ENCODE peak calls at places on chromosomes 5 and 9, in ten cellular contexts. D is Peyer's patch; Q is tibial artery; P is ascending aorta; E is cardiac muscle cell; J is hepatocyte; H is CD8-positive, alpha-beta T cell; L is astrocyte; Y is aorta; B is mesenchymal stem cell. Z is an unnamed sample.

GRCh38 chr9:26112724-26113123 is 434.5 kb upstream of the TUSC1 start:
- DNase-seq in D (no peak), Q (no peak), P (no peak), E (no peak), J (no peak), H (no peak), L (peak; percentile 16), Y (no peak), B (no peak), Z (no peak)

GRCh38 chr9:89753472-89754055 is 148.8 kb downstream of the GADD45G start:
- DNase-seq in D (no peak), Q (no peak), P (no peak), E (no peak), J (no peak), H (no peak), L (no peak), Y (no peak), B (no peak), Z (no peak)

GRCh38 chr5:175444060-175444904 is at the start of gene DRD1:
- DNase-seq in D (no peak), Q (no peak), P (no peak), E (peak; percentile 78), J (peak; percentile 77), H (peak; percentile 2), L (peak; percentile 33), Y (peak; percentile 56), B (peak; percentile 12), Z (peak; percentile 35)

GRCh38 chr5:120062515-120062917 is 401.6 kb upstream of the PRR16 start:
- DNase-seq in D (no peak), Q (no peak), P (no peak), E (no peak), J (no peak), H (no peak), L (peak; percentile 82), Y (no peak), B (peak; percentile 81), Z (no peak)

GRCh38 chr5:136020383-136021015 is 8.3 kb upstream of the TGFBI start:
- DNase-seq in D (no peak), Q (no peak), P (peak; percentile 65), E (no peak), J (peak; percentile 78), H (no peak), L (peak; percentile 98), Y (no peak), B (peak; percentile 97), Z (no peak)

GRCh38 chr5:24905123-24905522 is 260.3 kb upstream of the CDH10 start:
- DNase-seq in D (no peak), Q (no peak), P (no peak), E (no peak), J (peak; percentile 4), H (no peak), L (peak; percentile 2), Y (no peak), B (peak; percentile 69), Z (no peak)

GRCh38 chr9:13688990-13689600 is 409.6 kb upstream of the MPDZ start:
- DNase-seq in D (no peak), Q (no peak), P (no peak), E (peak; percentile 7), J (peak; percentile 15), H (no peak), L (no peak), Y (no peak), B (peak; percentile 41), Z (no peak)

GRCh38 chr9:132996526-132996925 is 18.0 kb downstream of the GFI1B start:
- DNase-seq in D (no peak), Q (no peak), P (no peak), E (no peak), J (no peak), H (no peak), L (no peak), Y (no peak), B (no peak), Z (no peak)

GRCh38 chr5:133611357-133612020 is 852 bp downstream of the FSTL4 start:
- DNase-seq in D (no peak), Q (no peak), P (no peak), E (peak; percentile 18), J (peak; percentile 11), H (no peak), L (no peak), Y (no peak), B (no peak), Z (no peak)

GRCh38 chr5:133610489-133611356 is 1.6 kb downstream of the FSTL4 start:
- DNase-seq in D (peak; percentile 53), Q (no peak), P (peak; percentile 67), E (peak; percentile 95), J (peak; percentile 91), H (no peak), L (peak; percentile 12), Y (no peak), B (peak; percentile 10), Z (no peak)

GRCh38 chr5:133613184-133613583 is 843 bp upstream of the FSTL4 start:
- DNase-seq in D (no peak), Q (no peak), P (no peak), E (no peak), J (no peak), H (no peak), L (no peak), Y (no peak), B (no peak), Z (no peak)

GRCh38 chr5:133613743-133614142 is 1.4 kb upstream of the FSTL4 start:
- DNase-seq in D (no peak), Q (no peak), P (no peak), E (no peak), J (no peak), H (no peak), L (no peak), Y (no peak), B (no peak), Z (no peak)

DNA sequence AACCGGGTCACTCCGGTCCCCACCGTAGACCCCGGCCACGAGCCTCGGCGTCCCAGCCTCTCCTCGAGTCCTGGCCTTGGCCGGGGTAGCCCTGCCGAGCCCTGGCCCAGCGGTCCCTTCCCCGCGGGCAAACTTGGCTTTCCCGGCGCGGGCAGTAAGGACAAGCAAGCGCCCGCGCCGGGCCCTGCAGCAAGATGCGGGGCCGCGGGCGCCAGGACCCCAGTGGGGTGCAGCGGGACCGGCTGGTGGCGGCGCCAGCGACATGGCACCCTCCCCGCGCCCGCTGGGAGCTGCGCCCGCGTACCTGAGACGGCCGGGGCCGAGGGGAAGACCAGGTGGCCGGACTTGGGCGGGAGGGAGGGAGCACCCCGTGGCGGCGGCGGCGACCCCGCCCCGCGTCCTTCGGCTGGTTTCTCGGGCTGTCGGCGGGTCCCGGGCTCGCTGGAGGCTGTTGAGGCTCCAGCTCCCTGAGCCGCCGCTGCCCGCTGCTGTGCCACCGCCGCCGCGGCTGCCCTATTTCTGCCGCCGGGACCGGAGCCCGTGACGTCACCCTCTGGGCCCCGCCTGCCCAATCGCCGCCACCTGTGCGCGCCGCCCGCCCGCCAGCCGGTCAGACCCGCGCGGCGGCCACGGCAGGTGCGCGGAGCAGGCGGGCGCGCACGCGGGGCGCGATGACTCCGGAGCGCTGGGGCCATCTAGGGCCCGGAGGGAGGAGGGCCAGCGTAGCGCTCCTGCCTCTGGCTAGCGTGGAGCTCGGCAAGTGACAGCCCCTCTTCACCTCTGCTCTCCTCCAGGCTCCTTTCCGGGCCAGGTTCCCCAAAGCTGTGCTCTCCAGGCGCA is at the start of gene FSTL4:
- DNase-seq in D (no peak), Q (no peak), P (no peak), E (peak; percentile 56), J (peak; percentile 68), H (no peak), L (no peak), Y (no peak), B (no peak), Z (no peak)
- H3K4me3 ChIP-seq in D (peak within 1 kb of the TSS; percentile 24), Q (peak within 1 kb of the TSS; percentile 32), P (peak within 1 kb of the TSS; percentile 49), E (peak within 1 kb of the TSS; percentile 36), J (peak within 1 kb of the TSS; percentile 41), H (peak within 1 kb of the TSS; percentile 54), L (no peak within 1 kb of the TSS), Y (peak within 1 kb of the TSS; percentile 8), B (peak within 1 kb of the TSS; percentile 30), Z (no peak within 1 kb of the TSS)

DNA sequence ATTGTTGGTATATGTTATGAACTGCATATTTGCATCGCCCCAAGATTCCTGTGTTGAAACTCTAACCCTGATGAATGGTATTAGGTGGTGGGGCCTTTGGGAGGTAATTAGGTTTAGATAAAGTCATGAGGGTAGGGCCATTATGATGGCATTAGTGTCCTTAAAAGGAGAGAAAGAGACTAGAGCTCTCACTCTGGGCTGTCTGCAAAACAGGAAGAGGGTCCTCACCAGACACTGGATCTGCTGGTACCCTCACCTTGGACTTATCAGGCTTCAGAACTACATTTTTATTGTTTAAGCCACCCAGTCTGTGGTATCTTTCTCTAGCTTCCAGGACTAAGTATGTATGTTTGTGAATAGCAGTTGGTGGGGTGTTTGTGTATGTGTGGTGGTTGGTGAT is 68.9 kb downstream of the MACIR start:
- DNase-seq in D (no peak), Q (no peak), P (no peak), E (no peak), J (no peak), H (no peak), L (no peak), Y (no peak), B (no peak), Z (no peak)
- H3K27ac ChIP-seq in D (no peak overlapping the region), Q (no peak overlapping the region), P (no peak overlapping the region), E (no peak overlapping the region), J (no peak overlapping the region), H (no peak overlapping the region), L (no peak overlapping the region), Y (no peak overlapping the region), B (no peak overlapping the region), Z (no peak overlapping the region)

GRCh38 chr5:160930361-160930760 is 78.3 kb upstream of the ATP10B start:
- DNase-seq in D (no peak), Q (no peak), P (no peak), E (peak; percentile 61), J (peak; percentile 78), H (no peak), L (peak; percentile 1), Y (no peak), B (no peak), Z (no peak)

GRCh38 chr5:160929343-160929742 is 77.3 kb upstream of the ATP10B start:
- DNase-seq in D (no peak), Q (no peak), P (no peak), E (no peak), J (no peak), H (no peak), L (no peak), Y (no peak), B (no peak), Z (no peak)

GRCh38 chr5:160926428-160926827 is 74.4 kb upstream of the ATP10B start:
- DNase-seq in D (peak; percentile 72), Q (no peak), P (no peak), E (no peak), J (no peak), H (no peak), L (peak; percentile 5), Y (no peak), B (no peak), Z (no peak)

GRCh38 chr5:160931283-160931682 is 79.3 kb upstream of the ATP10B start:
- DNase-seq in D (no peak), Q (no peak), P (no peak), E (no peak), J (no peak), H (no peak), L (no peak), Y (no peak), B (no peak), Z (no peak)

DNA sequence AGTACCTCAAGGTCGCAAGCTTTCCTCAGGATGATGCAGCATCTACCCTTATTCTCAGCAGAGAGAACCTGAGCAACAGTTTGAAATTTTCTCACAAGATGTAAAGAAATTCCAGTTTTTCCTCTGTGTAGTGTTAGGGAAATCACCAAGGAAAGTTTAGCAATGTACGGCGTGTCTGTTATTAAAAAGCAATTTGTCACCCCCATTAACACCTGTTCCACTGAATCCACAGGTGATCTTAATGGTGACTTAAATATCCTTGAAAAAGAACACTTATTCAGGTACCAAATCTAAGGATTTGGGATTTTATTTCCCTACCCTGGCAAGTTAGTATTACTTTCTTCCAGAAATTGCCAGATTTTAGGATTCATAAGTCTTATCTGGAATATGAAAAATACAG is 77.9 kb upstream of the ATP10B start:
- DNase-seq in D (no peak), Q (no peak), P (no peak), E (no peak), J (no peak), H (no peak), L (no peak), Y (no peak), B (no peak), Z (no peak)
- H3K4me3 ChIP-seq in D (no peak overlapping the region), Q (no peak overlapping the region), P (no peak overlapping the region), E (no peak overlapping the region), J (no peak overlapping the region), H (no peak overlapping the region), L (no peak overlapping the region), Y (no peak overlapping the region), B (no peak overlapping the region), Z (no peak overlapping the region)

GRCh38 chr9:91712811-91713210 is 237.2 kb downstream of the ROR2 start:
- DNase-seq in D (no peak), Q (no peak), P (peak; percentile 38), E (no peak), J (no peak), H (no peak), L (no peak), Y (no peak), B (no peak), Z (no peak)
- H3K27ac ChIP-seq in D (no peak overlapping the region), Q (no peak overlapping the region), P (no peak overlapping the region), E (no peak overlapping the region), J (no peak overlapping the region), H (no peak overlapping the region), L (no peak overlapping the region), Y (no peak overlapping the region), B (no peak overlapping the region), Z (no peak overlapping the region)

Z was measured in CD4-positive, CD25-positive, alpha-beta regulatory T cell.